ENCODE peak calls at places on chromosomes 1 and 21, in six cellular contexts. O is Jurkat, Clone E6-1; M is lower leg skin; R is aorta; Y is neuronal stem cell; F is SK-N-SH. X is an unnamed sample.

GRCh38 chr21:14361958-14362357 is 21.0 kb downstream of the HSPA13 start:
- DNase-seq in O (no peak), M (no peak), R (no peak), Y (no peak), F (no peak), X (peak)

GRCh38 chr1:39635205-39635870 is 4.1 kb downstream of the HEYL start:
- DNase-seq in O (no peak), M (no peak), R (no peak), Y (no peak), F (no peak), X (no peak)

GRCh38 chr1:95953005-95953404 is 719.0 kb downstream of the RWDD3 start:
- DNase-seq in O (no peak), M (no peak), R (no peak), Y (no peak), F (peak), X (peak)

GRCh38 chr1:1815606-1816281 is 37.5 kb upstream of the NADK start:
- DNase-seq in O (no peak), M (no peak), R (no peak), Y (no peak), F (no peak), X (no peak)

GRCh38 chr21:45152265-45152746 is 77.9 kb downstream of the ADARB1 start:
- DNase-seq in O (peak), M (peak), R (peak), Y (no peak), F (no peak), X (no peak)

GRCh38 chr1:119873166-119874025 is 22.9 kb downstream of the ADAM30 start:
- DNase-seq in O (no peak), M (no peak), R (no peak), Y (no peak), F (no peak), X (peak)

GRCh38 chr1:16984717-16985116 is 4.3 kb upstream of the MFAP2 start:
- DNase-seq in O (no peak), M (peak), R (peak), Y (no peak), F (peak), X (peak)

GRCh38 chr1:51331206-51332100 is 1.1 kb upstream of the TTC39A start:
- DNase-seq in O (no peak), M (peak), R (no peak), Y (no peak), F (peak), X (peak)

GRCh38 chr21:16522512-16522911 is 792.7 kb downstream of the USP25 start:
- DNase-seq in O (no peak), M (no peak), R (no peak), Y (no peak), F (no peak), X (peak)

GRCh38 chr21:25862596-25862995 is 127.8 kb downstream of the GABPA start:
- DNase-seq in O (peak), M (no peak), R (no peak), Y (no peak), F (no peak), X (peak)

GRCh38 chr1:42318601-42319000 is 16.4 kb downstream of the FOXJ3 start:
- DNase-seq in O (no peak), M (no peak), R (no peak), Y (no peak), F (no peak), X (no peak)

GRCh38 chr1:42319871-42320484 is 15.1 kb downstream of the FOXJ3 start:
- DNase-seq in O (peak), M (no peak), R (no peak), Y (no peak), F (no peak), X (no peak)

GRCh38 chr1:42320689-42321088 is 14.3 kb downstream of the FOXJ3 start:
- DNase-seq in O (no peak), M (no peak), R (no peak), Y (no peak), F (no peak), X (no peak)

GRCh38 chr1:42317308-42317707 is 17.7 kb downstream of the FOXJ3 start:
- DNase-seq in O (no peak), M (no peak), R (no peak), Y (no peak), F (no peak), X (no peak)

GRCh38 chr1:42319128-42319851 is 15.7 kb downstream of the FOXJ3 start:
- DNase-seq in O (no peak), M (no peak), R (no peak), Y (no peak), F (no peak), X (peak)
- H3K4me3 ChIP-seq in O (no peak), M (no peak), R (no peak), Y (no peak), F (no peak), X (no peak)

DNA sequence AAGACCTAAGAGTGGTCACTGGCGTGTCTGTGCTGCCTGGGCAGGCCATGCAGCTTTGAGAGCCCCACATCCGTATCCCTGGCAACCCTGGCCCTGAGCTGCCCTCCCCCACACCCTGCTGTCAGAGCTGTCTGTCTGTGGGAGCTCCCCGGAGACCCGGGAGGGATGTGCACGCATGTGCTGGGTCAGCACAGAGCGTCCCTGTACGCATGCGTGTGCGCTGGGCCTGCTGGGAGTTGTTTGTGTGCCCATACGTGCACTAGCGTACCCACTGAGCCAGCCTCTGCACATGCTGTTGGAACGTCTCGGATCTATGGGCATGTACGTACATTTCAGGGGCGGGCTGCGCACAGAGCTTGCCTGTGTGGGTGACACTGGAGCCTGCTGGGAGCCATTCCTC is 89.3 kb downstream of the EPHB2 start:
- DNase-seq in O (no peak), M (no peak), R (no peak), Y (no peak), F (no peak), X (no peak)
- H3K4me3 ChIP-seq in O (no peak), M (no peak), R (no peak), Y (no peak), F (no peak), X (no peak)

GRCh38 chr1:116306837-116307442 is 66.1 kb upstream of the ATP1A1 start:
- DNase-seq in O (no peak), M (no peak), R (no peak), Y (no peak), F (no peak), X (no peak)
- H3K4me3 ChIP-seq in O (no peak), M (no peak), R (no peak), Y (no peak), F (no peak), X (no peak)

DNA sequence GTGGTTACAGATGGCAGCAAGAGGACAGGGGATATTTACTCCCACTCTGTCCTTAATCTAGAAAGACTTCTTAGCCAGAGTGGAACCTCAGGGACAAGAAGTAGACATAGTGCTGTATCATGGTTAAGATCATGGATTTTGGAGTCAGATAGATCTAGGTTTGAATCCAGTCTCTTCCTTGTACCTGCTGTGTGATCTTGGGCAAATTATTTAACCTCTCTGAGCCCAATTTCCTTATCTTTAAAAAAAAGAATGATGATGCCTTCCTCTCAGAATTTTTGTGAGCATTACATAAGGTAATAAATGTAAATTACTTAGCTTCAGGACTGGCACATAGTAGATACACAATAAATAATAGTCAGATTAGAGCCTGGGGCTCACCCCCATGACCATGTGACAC is 78.4 kb downstream of the TAS1R2 start:
- DNase-seq in O (no peak), M (no peak), R (no peak), Y (no peak), F (no peak), X (no peak)
- H3K4me3 ChIP-seq in O (no peak), M (no peak), R (no peak), Y (no peak), F (no peak), X (no peak)

GRCh38 chr21:17931080-17931479 is 111.9 kb upstream of the C21orf91 start:
- DNase-seq in O (peak), M (no peak), R (no peak), Y (no peak), F (peak), X (no peak)
- H3K4me3 ChIP-seq in O (peak), M (no peak), R (no peak), Y (peak), F (peak), X (no peak)

X was measured in fibroblast of the aortic adventitia.